ENCODE peak calls at places on chromosomes 4 and X, in seven cellular contexts. O is heart left ventricle, R is upper lobe of left lung, P is BJ, D is progenitor cell of endocrine pancreas, Q is WTC11, X is A549. C is an unnamed sample.

GRCh38 chrX:45324941-45325340 is 124.3 kb upstream of the DIPK2B start:
- DNase-seq in D (no peak), R (no peak), Q (no peak), X (no peak), P (no peak), O (no peak), C (no peak)

GRCh38 chr4:125750827-125751466 is 436.2 kb downstream of the FAT4 start:
- DNase-seq in Q (no peak), O (peak), R (no peak), X (peak), D (no peak), P (no peak), C (no peak)

GRCh38 chr4:81198151-81198550 is 16.9 kb downstream of the PRKG2 start:
- DNase-seq in R (no peak), O (peak), P (no peak), Q (no peak), X (no peak), D (no peak), C (no peak)

GRCh38 chr4:152369203-152369902 is 166.5 kb downstream of the FBXW7 start:
- DNase-seq in O (no peak), X (no peak), R (no peak), Q (no peak), D (no peak), P (no peak), C (no peak)

GRCh38 chr4:53924333-53925049 is 139.9 kb downstream of the CHIC2 start:
- DNase-seq in D (no peak), P (no peak), Q (no peak), O (no peak), R (no peak), X (no peak), C (no peak)

GRCh38 chr4:163215896-163216295 is 49.2 kb upstream of the NAF1 start:
- DNase-seq in P (no peak), R (no peak), Q (no peak), X (no peak), O (no peak), D (no peak), C (no peak)

GRCh38 chrX:119817130-119817690 is 25.8 kb upstream of the RPL39 start:
- DNase-seq in D (no peak), X (no peak), Q (no peak), O (no peak), R (no peak), P (no peak), C (no peak)

GRCh38 chr4:19478791-19479190 is 772.9 kb upstream of the SLIT2 start:
- DNase-seq in O (no peak), R (no peak), Q (no peak), X (no peak), P (no peak), D (no peak), C (no peak)

GRCh38 chr4:95092762-95093161 is 335.0 kb downstream of the BMPR1B start:
- DNase-seq in R (no peak), X (peak), O (no peak), Q (no peak), D (no peak), P (no peak), C (no peak)

GRCh38 chr4:151473521-151474097 is 64.6 kb downstream of the FHIP1A start:
- DNase-seq in Q (no peak), D (no peak), R (no peak), O (no peak), P (no peak), X (no peak), C (no peak)

GRCh38 chr4:101244349-101244748 is 103.0 kb downstream of the PPP3CA start:
- DNase-seq in Q (no peak), X (no peak), P (no peak), D (no peak), R (no peak), O (no peak), C (no peak)

GRCh38 chr4:88240297-88240714 is 44.1 kb downstream of the PPM1K start:
- DNase-seq in D (no peak), X (no peak), P (no peak), O (peak), Q (no peak), R (no peak), C (no peak)

GRCh38 chr4:113952452-113953029 is 26.9 kb downstream of the ARSJ start:
- DNase-seq in O (no peak), D (peak), Q (peak), P (no peak), X (peak), R (no peak), C (no peak)

GRCh38 chrX:3712870-3713224 is 602 bp downstream of the PRKX start:
- DNase-seq in P (no peak), O (no peak), R (no peak), Q (peak), D (no peak), X (no peak), C (no peak)

GRCh38 chr4:78954048-78954666 is 14.9 kb upstream of the PAQR3 start:
- DNase-seq in X (peak), O (no peak), R (no peak), D (no peak), Q (peak), P (no peak), C (no peak)

GRCh38 chr4:15322016-15322415 is 105.8 kb upstream of the C1QTNF7 start:
- DNase-seq in R (no peak), Q (no peak), P (no peak), O (no peak), D (no peak), X (no peak), C (no peak)

GRCh38 chrX:18899796-18900380 is 84.0 kb downstream of the PHKA2 start:
- DNase-seq in Q (peak), X (peak), P (no peak), D (no peak), O (no peak), R (peak), C (no peak)

GRCh38 chr4:38111024-38111423 is 150.8 kb downstream of the PTTG2 start:
- DNase-seq in Q (no peak), P (no peak), O (no peak), R (no peak), D (no peak), X (no peak), C (no peak)

GRCh38 chr4:99690990-99691389 is 33.4 kb upstream of the C4orf54 start:
- DNase-seq in D (no peak), Q (no peak), X (no peak), P (no peak), R (no peak), O (no peak), C (no peak)

GRCh38 chr4:42366959-42367358 is 30.3 kb upstream of the SHISA3 start:
- DNase-seq in Q (no peak), O (no peak), R (no peak), D (no peak), X (no peak), P (no peak), C (no peak)

GRCh38 chr4:152020073-152020472 is 259.3 kb upstream of the GATB start:
- DNase-seq in O (no peak), Q (no peak), X (no peak), R (no peak), D (no peak), P (no peak), C (no peak)

GRCh38 chrX:53684415-53685192 is 1.9 kb downstream of the HUWE1 start:
- DNase-seq in X (no peak), Q (peak), D (no peak), R (peak), O (no peak), P (no peak), C (no peak)

DNA sequence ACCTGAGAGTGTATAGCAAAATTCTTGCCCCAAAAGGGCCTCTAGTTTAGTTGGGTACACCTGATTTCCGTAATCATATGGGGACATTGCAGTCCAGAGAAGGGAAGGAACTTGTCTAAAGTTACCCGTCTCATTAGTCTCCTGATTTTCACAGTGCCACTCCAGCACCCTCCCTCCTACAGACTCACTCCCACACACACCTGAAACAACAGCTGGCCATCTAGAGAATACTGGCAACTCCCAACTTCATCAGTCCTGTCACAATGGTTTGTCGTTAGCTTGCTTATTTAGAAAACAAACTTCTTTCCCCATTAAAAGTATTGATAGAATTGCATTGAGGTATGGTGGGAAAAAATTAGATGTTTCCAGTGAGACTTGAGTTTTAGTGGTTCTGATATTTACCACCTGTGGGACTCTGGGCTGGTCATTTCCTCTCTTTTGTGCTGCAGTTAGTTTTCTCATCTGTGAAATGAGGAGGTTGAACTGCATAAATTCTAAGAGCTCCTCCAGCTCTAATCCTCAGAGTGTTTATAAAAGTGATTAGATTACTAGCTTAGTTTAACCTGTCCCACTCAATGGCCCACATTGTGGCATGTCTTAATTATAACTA is 1.7 kb downstream of the IL13RA1 start:
- DNase-seq in X (no peak), P (no peak), Q (no peak), R (no peak), O (no peak), D (no peak), C (no peak)
- TF ChIP-seq CTCF in X (no peak), P (no peak), Q (no peak), R (no peak), O (no peak), D (no peak), C (no peak)

GRCh38 chr4:135244605-135245146 is 1043.1 kb upstream of the PABPC4L start:
- DNase-seq in P (peak), X (no peak), O (no peak), Q (no peak), R (no peak), D (no peak), C (no peak)
- TF ChIP-seq CTCF in P (no peak), X (no peak), O (no peak), Q (no peak), R (no peak), D (no peak), C (no peak)

DNA sequence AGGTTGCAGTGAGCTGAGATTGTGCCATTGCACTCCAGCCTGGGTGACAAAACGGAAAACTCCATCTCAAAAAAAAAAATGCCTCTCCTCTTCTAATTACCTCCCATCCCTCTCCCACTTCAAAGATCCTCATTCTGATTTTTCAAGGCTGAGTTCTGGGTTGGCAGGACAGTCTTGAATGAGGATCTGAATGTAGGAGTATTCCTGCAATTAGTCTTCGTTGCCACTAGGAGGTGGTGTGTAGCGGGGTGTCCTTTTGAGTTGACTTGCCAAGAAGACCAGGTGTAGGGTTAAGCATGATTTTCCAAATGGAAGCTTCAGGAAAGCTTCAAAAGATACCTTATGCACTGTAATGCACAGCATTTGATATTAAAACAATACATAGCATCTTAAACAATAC is 169.9 kb downstream of the ASMT start:
- DNase-seq in R (no peak), D (no peak), Q (no peak), O (no peak), P (no peak), X (no peak), C (no peak)
- TF ChIP-seq CTCF in R (no peak), D (no peak), Q (peak), O (no peak), P (no peak), X (peak), C (no peak)

DNA sequence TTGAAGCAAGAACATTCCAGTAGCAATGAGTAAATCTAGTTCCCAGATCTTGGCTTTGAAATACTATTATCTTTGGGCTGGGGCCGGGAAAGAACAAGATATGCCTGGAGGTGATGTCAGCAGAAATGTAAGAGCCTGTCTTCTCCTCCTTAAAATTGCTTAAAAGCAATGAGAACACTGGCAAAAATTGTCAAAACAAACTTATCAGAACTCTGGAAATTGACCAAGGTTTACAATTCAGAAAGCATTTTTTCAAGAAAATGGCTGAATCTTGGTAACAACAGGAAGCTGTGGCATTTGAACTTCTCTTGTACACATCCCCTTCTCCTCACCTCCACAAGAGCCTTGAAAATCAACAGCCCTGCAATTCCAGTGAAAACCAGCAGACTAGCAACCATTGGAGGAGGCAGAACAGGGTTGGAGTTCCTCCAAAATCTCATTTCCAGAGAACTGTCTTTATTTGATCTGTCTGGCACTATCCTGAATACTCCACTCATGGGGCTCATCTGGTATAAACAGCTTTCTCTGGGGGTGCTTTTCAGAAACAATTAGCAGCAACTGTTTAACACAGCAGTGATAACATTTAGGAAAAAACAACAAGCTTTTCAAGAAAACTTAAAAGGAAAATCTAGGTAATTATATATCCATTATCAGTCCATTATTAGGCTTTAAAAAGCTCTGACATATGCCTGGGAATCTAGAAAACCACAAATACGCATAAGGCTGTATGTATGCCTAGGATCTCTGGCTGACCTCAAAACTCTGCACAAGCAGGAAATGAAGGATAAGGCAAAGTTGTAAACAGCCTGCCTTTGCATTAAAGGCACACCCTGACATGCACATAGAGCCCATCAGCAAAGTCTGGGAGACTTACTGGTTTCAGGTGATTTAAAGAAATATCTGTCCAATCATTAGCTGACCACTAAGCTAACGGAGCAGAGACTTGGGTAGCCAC is 13.7 kb downstream of the TIMP1 start:
- DNase-seq in R (no peak), O (no peak), Q (no peak), D (no peak), X (no peak), P (no peak), C (no peak)
- TF ChIP-seq CTCF in R (no peak), O (no peak), Q (no peak), D (no peak), X (no peak), P (no peak), C (no peak)

DNA sequence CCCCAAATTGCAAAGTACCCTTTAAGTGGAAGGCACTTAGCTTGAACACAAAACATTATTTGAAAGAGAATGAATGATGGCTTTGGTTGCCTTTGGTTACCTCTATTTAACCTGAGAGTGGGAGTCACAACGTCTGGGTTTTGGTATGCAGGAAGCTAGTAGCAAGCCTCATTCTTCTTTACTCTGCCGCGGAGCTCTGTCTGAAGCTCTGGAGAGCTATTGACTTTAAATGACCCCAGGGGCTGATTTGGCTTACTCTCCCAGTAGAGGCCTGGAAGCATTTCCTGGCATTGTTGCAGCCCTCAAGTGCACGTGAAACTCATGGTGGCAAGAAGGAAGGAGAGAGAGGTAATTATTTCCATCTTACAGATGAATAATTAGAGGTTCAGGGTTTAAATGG is 81.8 kb upstream of the MAGEA4 start:
- DNase-seq in D (no peak), Q (no peak), O (no peak), X (no peak), R (no peak), P (no peak), C (no peak)
- TF ChIP-seq CTCF in D (no peak), Q (no peak), O (no peak), X (no peak), R (no peak), P (no peak), C (no peak)

GRCh38 chr4:70182517-70183167 is 12.9 kb upstream of the ODAM start:
- DNase-seq in X (no peak), O (no peak), Q (no peak), P (no peak), R (no peak), D (no peak), C (no peak)

GRCh38 chr4:70187216-70187615 is 8.3 kb upstream of the ODAM start:
- DNase-seq in D (no peak), O (no peak), R (no peak), P (no peak), X (no peak), Q (no peak), C (no peak)

GRCh38 chr4:70178075-70178660 is 17.4 kb upstream of the ODAM start:
- DNase-seq in Q (no peak), R (no peak), X (no peak), O (no peak), D (no peak), P (no peak), C (no peak)

GRCh38 chr4:70183168-70183939 is 12.2 kb upstream of the ODAM start:
- DNase-seq in X (peak), R (no peak), O (no peak), D (no peak), P (no peak), Q (peak), C (no peak)

GRCh38 chr4:70183940-70184246 is 11.6 kb upstream of the ODAM start:
- DNase-seq in R (no peak), O (no peak), X (no peak), D (no peak), Q (no peak), P (no peak), C (no peak)
- TF ChIP-seq CTCF in R (no peak), O (no peak), X (no peak), D (peak), Q (no peak), P (no peak), C (no peak)

GRCh38 chr4:93346840-93347239 is 481.7 kb upstream of the ATOH1 start:
- DNase-seq in X (no peak), R (no peak), D (no peak), Q (peak), P (no peak), O (no peak), C (no peak)
- TF ChIP-seq CTCF in X (no peak), R (no peak), D (no peak), Q (no peak), P (no peak), O (no peak), C (no peak)

GRCh38 chr4:71732706-71733105 is 51.2 kb downstream of the GC start:
- DNase-seq in O (no peak), Q (no peak), X (peak), R (no peak), P (no peak), D (no peak), C (no peak)
- TF ChIP-seq CTCF in O (peak), Q (peak), X (peak), R (no peak), P (peak), D (peak), C (no peak)

DNA sequence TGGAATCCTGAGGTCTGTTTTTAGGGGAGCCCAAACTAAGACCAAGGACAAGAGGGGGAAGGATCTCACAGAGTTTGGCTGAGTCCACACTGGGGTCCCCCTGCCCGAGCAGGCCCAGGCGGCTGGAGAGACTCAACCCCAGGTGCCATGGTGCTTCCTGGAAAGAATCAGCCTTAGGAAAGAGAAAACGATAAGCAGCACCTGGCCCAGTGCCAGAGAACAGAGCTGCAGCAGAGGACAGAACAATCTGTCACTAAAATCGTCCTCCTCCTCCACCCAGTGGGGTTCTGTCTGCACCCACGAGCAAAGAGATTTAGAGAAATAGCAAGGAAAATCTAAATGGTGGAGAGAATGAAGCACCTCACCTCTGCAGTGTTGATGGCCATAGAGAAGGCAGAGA is 470.5 kb downstream of the BCOR start:
- DNase-seq in X (no peak), Q (no peak), D (no peak), O (no peak), P (no peak), R (no peak), C (no peak)
- TF ChIP-seq CTCF in X (no peak), Q (no peak), D (no peak), O (no peak), P (no peak), R (no peak), C (no peak)

DNA sequence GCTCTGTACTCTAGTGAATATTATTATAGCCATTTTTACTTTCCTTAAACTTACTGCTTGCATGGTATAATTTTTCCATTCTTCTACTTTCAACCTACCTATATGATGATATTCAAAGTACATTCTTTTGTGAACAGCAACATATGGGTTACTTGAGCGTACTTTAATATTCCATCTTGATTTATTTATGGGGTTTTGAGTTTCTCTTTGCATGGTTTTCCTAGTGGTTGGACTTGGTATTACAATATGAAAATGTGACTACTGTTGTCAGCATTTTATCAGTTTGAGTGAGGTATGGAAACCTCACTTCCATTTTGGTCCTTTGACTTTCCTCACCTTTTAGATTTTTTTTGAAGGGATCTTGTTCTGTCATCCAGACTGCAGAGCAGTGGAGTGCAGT is 35.9 kb downstream of the ADGRG4 start:
- DNase-seq in R (no peak), D (no peak), Q (no peak), X (peak), P (no peak), O (no peak), C (no peak)
- TF ChIP-seq CTCF in R (no peak), D (peak), Q (peak), X (no peak), P (peak), O (no peak), C (no peak)